ENCODE peak calls at places on chromosomes 7 and 10, in seven cellular contexts. J is testis, E is tibial nerve, U is heart left ventricle, W is A549, Y is transverse colon, O is breast epithelium. D is an unnamed sample.

GRCh38 chr7:16266877-16267276 is 154.5 kb downstream of the CRPPA start:
- DNase-seq in Y (no peak), W (no peak), U (no peak), J (no peak), O (no peak), E (no peak), D (no peak)

GRCh38 chr7:83414947-83415346 is 234.0 kb downstream of the SEMA3E start:
- DNase-seq in O (no peak), Y (no peak), E (no peak), J (no peak), U (no peak), W (no peak), D (no peak)

GRCh38 chr7:112001089-112001826 is 204.9 kb downstream of the DOCK4 start:
- DNase-seq in O (no peak), E (no peak), U (no peak), W (peak), Y (no peak), J (no peak), D (no peak)

GRCh38 chr10:49550563-49550962 is 11.6 kb upstream of the ERCC6 start:
- DNase-seq in E (no peak), Y (no peak), J (no peak), O (no peak), W (no peak), U (no peak), D (no peak)

GRCh38 chr7:28804990-28805389 is 153.1 kb downstream of the TRIL start:
- DNase-seq in O (no peak), W (peak), E (no peak), J (no peak), Y (no peak), U (no peak), D (no peak)

GRCh38 chr10:59362991-59363390 is 642 bp upstream of the FAM13C start:
- DNase-seq in U (peak), O (peak), J (peak), E (peak), W (peak), Y (peak), D (peak)

GRCh38 chr10:100710151-100710871 is 35.1 kb upstream of the PAX2 start:
- DNase-seq in O (no peak), Y (no peak), E (no peak), U (no peak), W (no peak), J (peak), D (no peak)

GRCh38 chr7:3597243-3597642 is 296.2 kb downstream of the SDK1 start:
- DNase-seq in O (no peak), U (no peak), E (no peak), J (no peak), Y (no peak), W (no peak), D (no peak)

GRCh38 chr7:125065546-125065945 is 135.9 kb upstream of the POT1 start:
- DNase-seq in W (no peak), O (no peak), U (no peak), E (no peak), Y (no peak), J (no peak), D (no peak)

GRCh38 chr10:104334561-104334960 is 3.7 kb downstream of the ITPRIP start:
- DNase-seq in O (no peak), J (peak), E (no peak), W (no peak), Y (no peak), U (no peak), D (peak)

GRCh38 chr10:52662255-52662654 is 110.3 kb downstream of the MBL2 start:
- DNase-seq in W (no peak), Y (no peak), E (no peak), U (no peak), J (no peak), O (no peak), D (no peak)

GRCh38 chr7:148402159-148402558 is 188.4 kb upstream of the C7orf33 start:
- DNase-seq in W (no peak), U (no peak), Y (no peak), O (no peak), E (no peak), J (no peak), D (no peak)

GRCh38 chr7:7321681-7322080 is 139.3 kb downstream of the C1GALT1 start:
- DNase-seq in O (peak), U (no peak), E (no peak), W (peak), Y (peak), J (no peak), D (no peak)

GRCh38 chr10:31317652-31318381 is 1.2 kb upstream of the ZEB1 start:
- DNase-seq in U (no peak), O (peak), Y (peak), E (no peak), J (no peak), W (no peak), D (no peak)

GRCh38 chr10:8618834-8619233 is 564.3 kb downstream of the GATA3 start:
- DNase-seq in U (no peak), Y (no peak), O (no peak), E (no peak), W (peak), J (no peak), D (no peak)

GRCh38 chr10:63657812-63658211 is 136.6 kb downstream of the REEP3 start:
- DNase-seq in Y (no peak), E (no peak), W (no peak), U (no peak), J (no peak), O (no peak), D (no peak)

GRCh38 chr7:16528520-16528919 is 1.9 kb downstream of the LRRC72 start:
- DNase-seq in U (no peak), Y (no peak), O (no peak), E (no peak), J (no peak), W (no peak), D (no peak)

GRCh38 chr10:125016123-125016522 is 74.2 kb downstream of the ZRANB1 start:
- DNase-seq in O (no peak), J (no peak), W (no peak), E (no peak), Y (no peak), U (no peak), D (no peak)

GRCh38 chr10:88979153-88979562 is 11.4 kb upstream of the FAS start:
- DNase-seq in J (peak), Y (no peak), W (no peak), U (no peak), O (no peak), E (no peak), D (no peak)

GRCh38 chr10:72044417-72045041 is 43.8 kb downstream of the SPOCK2 start:
- DNase-seq in O (no peak), E (no peak), U (no peak), W (peak), Y (no peak), J (peak), D (no peak)

GRCh38 chr7:24851791-24852190 is 94.5 kb upstream of the GSDME start:
- DNase-seq in E (no peak), U (no peak), J (no peak), Y (no peak), O (no peak), W (no peak), D (no peak)

GRCh38 chr7:97868788-97869187 is 3.4 kb downstream of the ASNS start:
- DNase-seq in Y (no peak), W (no peak), U (no peak), E (no peak), J (no peak), O (no peak), D (no peak)

GRCh38 chr7:91351374-91351773 is 87.1 kb downstream of the FZD1 start:
- DNase-seq in W (peak), E (no peak), Y (no peak), O (no peak), U (no peak), J (no peak), D (no peak)

GRCh38 chr7:73612598-73613269 is 11.6 kb downstream of the MLXIPL start:
- DNase-seq in E (no peak), W (peak), J (peak), U (no peak), Y (peak), O (no peak), D (no peak)

GRCh38 chr10:6847561-6847960 is 267.5 kb upstream of the PRKCQ start:
- DNase-seq in O (no peak), W (no peak), E (no peak), Y (no peak), U (no peak), J (no peak), D (no peak)

GRCh38 chr7:136103545-136104268 is 126.5 kb upstream of the MTPN start:
- DNase-seq in Y (no peak), U (no peak), W (no peak), J (no peak), O (no peak), E (no peak), D (no peak)

GRCh38 chr10:20898851-20899250 is 1.7 kb upstream of the NEBL start:
- DNase-seq in Y (no peak), U (no peak), J (no peak), E (no peak), W (no peak), O (no peak), D (no peak)

GRCh38 chr7:28937593-28937992 is 20.5 kb downstream of the TRIL start:
- DNase-seq in W (no peak), U (no peak), E (no peak), Y (no peak), O (no peak), J (no peak), D (no peak)

GRCh38 chr10:124736491-124737136 is 7.6 kb downstream of the FAM53B start:
- DNase-seq in J (peak), Y (peak), E (no peak), O (no peak), U (peak), W (peak), D (peak)

GRCh38 chr7:20198295-20198694 is 18.9 kb downstream of the MACC1 start:
- DNase-seq in U (no peak), E (no peak), Y (no peak), W (no peak), J (no peak), O (no peak), D (no peak)

GRCh38 chr7:20200361-20200760 is 16.8 kb downstream of the MACC1 start:
- DNase-seq in E (no peak), O (no peak), U (no peak), W (no peak), J (no peak), Y (no peak), D (no peak)

GRCh38 chr7:20197837-20198236 is 19.3 kb downstream of the MACC1 start:
- DNase-seq in W (peak), U (no peak), Y (no peak), E (no peak), J (no peak), O (no peak), D (no peak)

GRCh38 chr7:20200965-20201364 is 16.2 kb downstream of the MACC1 start:
- DNase-seq in U (no peak), O (no peak), J (no peak), Y (no peak), E (no peak), W (no peak), D (no peak)

DNA sequence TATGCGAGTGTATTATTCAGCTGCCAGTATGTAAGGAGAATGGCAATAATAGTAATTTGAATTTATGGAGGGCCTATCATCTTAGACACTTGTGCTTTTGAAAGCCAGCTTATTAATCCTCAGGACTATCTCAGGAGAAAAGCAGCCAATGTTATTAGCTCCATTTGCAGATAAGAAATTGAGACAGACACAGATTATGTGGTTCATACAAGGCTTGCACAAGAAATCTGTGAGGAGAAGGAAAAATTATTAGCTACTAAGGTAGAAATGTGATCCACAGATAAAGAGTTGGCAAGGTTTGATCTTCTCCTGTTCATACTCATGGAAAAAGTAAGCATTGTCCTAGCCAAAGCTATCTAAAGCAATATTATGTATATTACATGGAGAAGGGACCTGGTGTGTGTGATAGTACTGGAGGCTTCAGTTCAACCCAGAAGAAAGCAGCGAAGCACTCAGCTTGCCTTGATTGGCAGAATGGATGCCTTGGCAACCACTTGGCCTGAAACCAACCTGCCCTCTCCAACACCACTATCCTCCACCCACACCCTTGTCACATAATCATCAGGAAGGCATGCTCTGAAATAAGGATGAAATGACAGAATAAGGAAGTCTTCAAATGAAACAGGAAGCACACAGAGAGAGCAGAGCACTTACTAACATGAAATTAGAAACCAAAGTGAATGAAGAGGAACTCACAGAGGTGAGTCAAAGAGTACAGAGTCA is 18.0 kb downstream of the MACC1 start:
- DNase-seq in O (no peak), J (peak), W (peak), U (no peak), E (no peak), Y (peak), D (no peak)
- H3K4me3 ChIP-seq in O (no peak), J (no peak), W (no peak), U (no peak), E (no peak), Y (no peak), D (no peak)

GRCh38 chr7:1468203-1468602 is 8.9 kb upstream of the MICALL2 start:
- DNase-seq in E (no peak), O (no peak), U (no peak), Y (no peak), W (no peak), J (no peak), D (no peak)
- TF ChIP-seq CTCF in E (no peak), O (no peak), U (no peak), Y (no peak), W (no peak), J (no peak), D (no peak)

DNA sequence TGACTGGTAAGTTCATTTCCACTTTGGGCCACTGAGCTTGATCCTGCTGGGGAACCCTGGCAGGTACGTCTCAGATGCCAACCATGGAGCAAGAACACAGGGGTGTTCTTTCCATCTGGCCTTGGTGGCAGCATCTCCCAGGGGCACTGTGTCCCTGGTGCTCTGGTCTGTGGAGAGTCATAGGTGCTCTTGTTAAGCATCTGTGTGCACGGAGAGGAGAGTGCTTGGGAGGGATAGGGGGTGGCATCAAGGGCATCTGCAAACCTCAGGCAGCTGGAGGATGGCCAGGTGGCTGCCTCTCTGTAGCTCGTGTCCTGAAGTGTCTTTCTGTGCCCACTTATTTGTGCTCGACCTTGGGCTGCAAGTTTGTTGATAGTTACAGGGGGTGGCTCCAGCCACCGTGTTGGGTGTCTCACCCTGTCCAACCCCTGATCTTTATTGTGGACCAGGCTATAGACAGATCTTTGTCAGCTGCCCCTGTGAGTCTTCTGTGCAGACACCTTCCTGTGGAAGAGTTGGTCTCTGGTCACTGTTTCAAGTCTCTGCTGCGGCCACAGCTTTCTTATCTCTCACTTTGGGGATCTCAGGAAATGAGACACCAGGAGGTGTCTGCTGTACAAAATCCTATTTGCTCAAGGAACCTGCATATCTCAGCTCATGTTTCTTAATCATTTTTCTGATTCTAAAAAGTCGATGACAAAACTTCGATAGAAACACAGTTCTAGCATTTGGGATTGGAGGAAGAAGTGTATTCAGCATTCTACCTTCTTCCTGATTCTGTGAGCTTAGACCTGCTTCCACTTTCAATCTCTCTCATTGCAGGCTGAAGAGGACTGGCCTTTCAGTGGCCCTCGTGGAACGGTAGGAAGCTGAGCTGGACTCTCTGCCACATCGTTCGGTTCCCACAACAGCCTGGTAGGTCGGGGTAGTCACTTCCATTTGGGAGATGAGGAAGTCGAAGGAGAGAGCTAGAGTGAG is 17.2 kb upstream of the GIMAP8 start:
- DNase-seq in J (no peak), E (no peak), W (no peak), U (no peak), Y (peak), O (no peak), D (peak)
- TF ChIP-seq POLR2A in J (no peak), E (no peak), W (no peak), U (no peak), Y (no peak), O (no peak), D (no peak)

GRCh38 chr7:117857718-117858117 is 15.5 kb downstream of the CTTNBP2 start:
- DNase-seq in O (no peak), W (no peak), E (no peak), U (no peak), J (no peak), Y (no peak), D (no peak)

GRCh38 chr7:117863618-117864017 is 9.6 kb downstream of the CTTNBP2 start:
- DNase-seq in O (no peak), U (no peak), E (no peak), J (no peak), Y (no peak), W (no peak), D (no peak)

GRCh38 chr7:117858731-117859130 is 14.5 kb downstream of the CTTNBP2 start:
- DNase-seq in W (no peak), U (no peak), Y (no peak), O (no peak), E (no peak), J (no peak), D (no peak)

GRCh38 chr7:117859246-117859812 is 13.9 kb downstream of the CTTNBP2 start:
- DNase-seq in E (no peak), Y (no peak), W (no peak), O (no peak), J (no peak), U (no peak), D (no peak)

GRCh38 chr7:117862378-117862777 is 10.9 kb downstream of the CTTNBP2 start:
- DNase-seq in O (no peak), J (no peak), E (no peak), Y (no peak), U (no peak), W (no peak), D (no peak)
- H3K4me3 ChIP-seq in O (no peak), J (no peak), E (no peak), Y (no peak), U (no peak), W (no peak), D (no peak)

DNA sequence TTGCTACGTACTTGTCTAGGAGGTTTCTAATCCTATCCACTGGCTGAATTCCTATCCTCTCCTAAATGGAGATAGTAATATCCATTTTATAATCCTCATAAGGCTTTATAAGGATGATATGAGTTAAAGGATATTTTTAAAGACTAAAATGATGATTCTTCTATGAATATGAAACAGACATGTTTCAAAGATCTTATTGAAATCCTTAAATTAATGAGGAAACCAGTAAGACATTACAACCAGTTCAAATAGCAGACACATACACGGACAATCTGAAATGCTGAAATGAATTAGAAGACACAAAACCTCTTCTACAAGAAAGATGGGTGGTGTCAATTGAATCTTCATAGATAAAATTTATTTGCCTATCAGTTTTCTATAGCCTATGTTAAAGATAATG is 132.9 kb upstream of the ANK3 start:
- DNase-seq in W (no peak), O (no peak), J (no peak), Y (no peak), E (no peak), U (no peak), D (no peak)
- TF ChIP-seq CTCF in W (no peak), O (no peak), J (no peak), Y (no peak), E (no peak), U (no peak), D (no peak)

GRCh38 chr7:4642468-4643203 is 39.5 kb upstream of the FOXK1 start:
- DNase-seq in U (no peak), W (no peak), J (no peak), Y (no peak), E (no peak), O (no peak), D (no peak)
- TF ChIP-seq POLR2A in U (no peak), W (no peak), J (no peak), Y (no peak), E (no peak), O (no peak), D (no peak)

DNA sequence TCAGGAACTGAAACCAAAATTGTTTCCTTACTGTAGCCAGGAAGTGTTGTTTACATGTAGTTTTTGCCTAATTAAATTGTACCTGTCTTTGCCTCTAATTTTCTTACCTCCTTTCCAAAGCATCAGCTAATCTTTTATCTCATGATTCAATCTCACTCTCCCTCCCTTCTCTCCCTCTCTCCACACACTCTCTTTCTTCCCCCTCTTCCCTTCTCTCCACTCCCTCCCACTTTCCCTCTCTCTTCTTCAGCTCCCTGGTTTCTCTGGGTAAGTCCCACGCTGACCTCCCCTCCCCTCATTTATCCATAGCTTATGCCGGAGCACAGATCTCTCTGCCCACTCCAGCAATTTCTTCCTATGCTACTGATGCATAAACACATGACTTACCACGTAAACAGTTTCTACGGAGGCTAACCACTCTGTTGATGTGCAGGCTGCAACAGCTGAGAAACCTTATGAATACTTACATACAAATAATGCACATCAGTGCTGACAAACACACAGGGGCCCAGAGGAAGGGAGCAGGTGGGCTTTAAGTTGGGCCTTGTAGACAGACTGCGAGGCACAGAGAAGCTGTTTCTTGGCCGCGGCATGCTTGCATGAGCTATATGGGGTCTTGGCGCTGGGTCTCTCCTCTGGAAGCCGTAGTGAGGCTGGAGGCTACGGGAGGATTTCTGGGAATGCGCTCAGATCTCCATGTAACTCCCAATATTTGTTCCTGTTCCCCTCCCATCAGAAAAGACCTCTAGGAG is 174.4 kb upstream of the PLXNA4 start:
- DNase-seq in W (no peak), E (no peak), U (no peak), O (no peak), J (no peak), Y (no peak), D (no peak)
- H3K4me3 ChIP-seq in W (no peak), E (no peak), U (no peak), O (no peak), J (no peak), Y (no peak), D (no peak)

GRCh38 chr7:155423337-155424285 is 34.3 kb upstream of the EN2 start:
- DNase-seq in J (no peak), O (peak), U (no peak), W (no peak), E (no peak), Y (no peak), D (no peak)
- TF ChIP-seq CTCF in J (no peak), O (no peak), U (no peak), W (no peak), E (no peak), Y (no peak), D (no peak)

D was measured in lower leg skin.